ENCODE peak calls at places on chromosomes 1 and 21, in four cellular contexts. Y is activated CD4-positive, alpha-beta T cell treated with anti-CD3 and anti-CD28 coated beads for 24 hours; L is Peyer's patch; I is retina. D is an unnamed sample.

GRCh38 chr1:101993703-101994102 is 3.0 kb downstream of the OLFM3 start:
- DNase-seq in Y (no peak), L (no peak), I (no peak), D (no peak)

GRCh38 chr21:36743446-36743845 is 44.5 kb downstream of the SIM2 start:
- DNase-seq in Y (no peak), L (no peak), I (no peak), D (no peak)

GRCh38 chr1:29062157-29062942 is 61.4 kb downstream of the TMEM200B start:
- DNase-seq in Y (peak; percentile 15), L (no peak), I (no peak), D (no peak)

GRCh38 chr1:19010995-19011696 is 54.7 kb upstream of the IFFO2 start:
- DNase-seq in Y (peak; percentile 74), L (peak; percentile 90), I (no peak), D (peak; percentile 22)

GRCh38 chr21:35394049-35394448 is 344.9 kb upstream of the RUNX1 start:
- DNase-seq in Y (no peak), L (no peak), I (no peak), D (no peak)

GRCh38 chr1:45359882-45360513 is 19.8 kb upstream of the MUTYH start:
- DNase-seq in Y (peak; percentile 29), L (peak; percentile 84), I (peak; percentile 44), D (peak; percentile 17)

GRCh38 chr1:246768403-246769020 is 44.3 kb downstream of the SCCPDH start:
- DNase-seq in Y (no peak), L (no peak), I (no peak), D (no peak)

GRCh38 chr1:31497601-31498000 is 78.7 kb upstream of the TINAGL1 start:
- DNase-seq in Y (no peak), L (no peak), I (no peak), D (no peak)

GRCh38 chr1:56911098-56911497 is 54.7 kb downstream of the C8B start:
- DNase-seq in Y (no peak), L (no peak), I (no peak), D (no peak)

GRCh38 chr1:36438715-36439114 is 11.5 kb downstream of the OSCP1 start:
- DNase-seq in Y (no peak), L (no peak), I (no peak), D (no peak)

GRCh38 chr1:56551691-56552090 is 27.7 kb downstream of the PLPP3 start:
- DNase-seq in Y (no peak), L (no peak), I (no peak), D (no peak)

GRCh38 chr1:245986404-245987221 is 520.5 kb downstream of the SMYD3 start:
- DNase-seq in Y (no peak), L (no peak), I (no peak), D (no peak)

GRCh38 chr21:16578912-16579311 is 849.1 kb downstream of the USP25 start:
- DNase-seq in Y (no peak), L (no peak), I (no peak), D (no peak)

GRCh38 chr1:32474954-32475353 is 10.1 kb downstream of the ZBTB8B start:
- DNase-seq in Y (no peak), L (no peak), I (no peak), D (no peak)

GRCh38 chr1:210299501-210299900 is 29.2 kb upstream of the HHAT start:
- DNase-seq in Y (no peak), L (no peak), I (no peak), D (no peak)

GRCh38 chr21:45855248-45855801 is 126.2 kb upstream of the COL6A1 start:
- DNase-seq in Y (no peak), L (no peak), I (no peak), D (no peak)

GRCh38 chr1:241645199-241645598 is 5.0 kb upstream of the CHML start:
- DNase-seq in Y (no peak), L (no peak), I (no peak), D (no peak)

GRCh38 chr1:155186266-155186954 is 12.8 kb downstream of the TRIM46 start:
- DNase-seq in Y (no peak), L (no peak), I (no peak), D (no peak)

GRCh38 chr1:236850077-236850476 is 55.0 kb downstream of the MTR start:
- DNase-seq in Y (no peak), L (no peak), I (no peak), D (no peak)

GRCh38 chr21:41664881-41665765 is 101.7 kb downstream of the RIPK4 start:
- DNase-seq in Y (no peak), L (no peak), I (peak; percentile 38), D (no peak)